ENCODE peak calls at places on chromosomes 2 and 18, in four cellular contexts. B is ovary, R is sigmoid colon, N is body of pancreas. A is an unnamed sample.

GRCh38 chr2:2830576-2830975 is 499.5 kb upstream of the MYT1L start:
- DNase-seq in B (no peak), R (peak; percentile 3), N (no peak), A (no peak)

GRCh38 chr2:55168221-55169154 is 63.6 kb downstream of the CLHC1 start:
- DNase-seq in B (peak; percentile 64), R (peak; percentile 85), N (peak; percentile 65), A (no peak)

GRCh38 chr2:97993926-97994325 is 1.8 kb downstream of the TMEM131 start:
- DNase-seq in B (no peak), R (no peak), N (no peak), A (no peak)

GRCh38 chr2:147356157-147356556 is 488.7 kb upstream of the ACVR2A start:
- DNase-seq in B (no peak), R (no peak), N (no peak), A (no peak)

GRCh38 chr2:74530239-74531161 is 767 bp downstream of the HTRA2 start:
- DNase-seq in B (no peak), R (no peak), N (peak; percentile 34), A (peak; percentile 48)

GRCh38 chr2:9205963-9206948 is at the start of gene ASAP2:
- DNase-seq in B (peak; percentile 83), R (peak; percentile 89), N (peak; percentile 66), A (peak; percentile 75)

GRCh38 chr2:86631846-86632485 is 8.3 kb upstream of the RNF103 start:
- DNase-seq in B (no peak), R (no peak), N (no peak), A (no peak)

GRCh38 chr2:60818272-60818671 is 62.2 kb downstream of the PAPOLG start:
- DNase-seq in B (no peak), R (no peak), N (no peak), A (no peak)

GRCh38 chr2:55231546-55232083 is 478 bp downstream of the CLHC1 start:
- DNase-seq in B (no peak), R (no peak), N (no peak), A (no peak)

GRCh38 chr2:25375371-25375988 is 33.8 kb upstream of the DNMT3A start:
- DNase-seq in B (peak; percentile 34), R (peak; percentile 59), N (no peak), A (no peak)

GRCh38 chr2:8456149-8457091 is 225.4 kb upstream of the ID2 start:
- DNase-seq in B (no peak), R (peak; percentile 54), N (no peak), A (no peak)

GRCh38 chr2:234945339-234945895 is 6.4 kb upstream of the SH3BP4 start:
- DNase-seq in B (no peak), R (no peak), N (no peak), A (no peak)

GRCh38 chr2:32711219-32711618 is 83.4 kb downstream of the TTC27 start:
- DNase-seq in B (no peak), R (no peak), N (no peak), A (no peak)

GRCh38 chr2:209721497-209721896 is 50.1 kb upstream of the UNC80 start:
- DNase-seq in B (no peak), R (no peak), N (no peak), A (no peak)

GRCh38 chr2:138329167-138329566 is 172.4 kb upstream of the SPOPL start:
- DNase-seq in B (no peak), R (no peak), N (no peak), A (no peak)

GRCh38 chr2:118856978-118857676 is 9.7 kb upstream of the EN1 start:
- DNase-seq in B (no peak), R (no peak), N (no peak), A (no peak)

GRCh38 chr2:96927420-96928171 is 57.7 kb upstream of the SEMA4C start:
- DNase-seq in B (peak; percentile 54), R (peak; percentile 96), N (peak; percentile 44), A (no peak)
- TF ChIP-seq CTCF in B (no peak), R (peak; percentile 52), N (no peak), A (no peak)

GRCh38 chr18:59469463-59470180 is 110.6 kb upstream of the LMAN1 start:
- DNase-seq in B (no peak), R (no peak), N (no peak), A (no peak)

GRCh38 chr18:59468821-59469220 is 109.8 kb upstream of the LMAN1 start:
- DNase-seq in B (no peak), R (no peak), N (no peak), A (no peak)

GRCh38 chr18:59467497-59467896 is 108.4 kb upstream of the LMAN1 start:
- DNase-seq in B (no peak), R (no peak), N (no peak), A (no peak)

DNA sequence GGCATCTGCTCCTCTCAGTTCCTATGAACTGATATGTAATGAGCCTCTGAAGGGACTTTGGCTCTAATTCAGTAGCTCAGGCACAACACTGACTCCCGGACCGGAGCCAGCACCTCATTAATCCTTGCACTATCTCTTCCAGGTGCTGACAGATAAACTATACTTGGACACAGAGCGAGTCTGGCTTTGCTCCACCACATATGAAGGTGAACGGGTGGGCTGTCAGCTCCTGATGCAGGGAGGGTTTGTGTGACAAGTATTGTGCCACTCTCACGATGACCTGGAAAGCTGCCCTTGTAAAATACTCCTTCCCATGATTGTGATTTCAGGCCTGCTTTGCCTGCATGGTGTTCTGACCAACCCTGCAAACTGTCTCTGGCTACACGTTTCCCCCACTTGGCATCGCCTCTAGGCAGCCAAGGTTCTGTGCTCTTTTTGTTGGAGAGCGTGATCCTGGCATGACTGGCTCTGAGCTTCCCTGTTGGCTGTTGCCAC is 111.6 kb upstream of the LMAN1 start:
- DNase-seq in B (no peak), R (peak; percentile 78), N (peak; percentile 14), A (no peak)
- H3K27me3 ChIP-seq in B (no peaks in the 10 kb centered on the region), R (no peaks in the 10 kb centered on the region), N (no peaks in the 10 kb centered on the region), A (no peaks in the 10 kb centered on the region)

GRCh38 chr2:159617080-159617479 is 732 bp upstream of the BAZ2B start:
- DNase-seq in B (no peak), R (no peak), N (no peak), A (no peak)

GRCh38 chr2:159615187-159615935 is 987 bp downstream of the BAZ2B start:
- DNase-seq in B (peak; percentile 93), R (peak; percentile 97), N (peak; percentile 89), A (peak; percentile 94)

GRCh38 chr2:159614534-159615186 is 1.7 kb downstream of the BAZ2B start:
- DNase-seq in B (no peak), R (no peak), N (no peak), A (no peak)

GRCh38 chr2:159617651-159618050 is 1.3 kb upstream of the BAZ2B start:
- DNase-seq in B (no peak), R (no peak), N (peak; percentile 22), A (no peak)

GRCh38 chr2:159615936-159616733 is at the start of gene BAZ2B:
- DNase-seq in B (no peak), R (peak; percentile 81), N (peak; percentile 45), A (peak; percentile 61)
- TF ChIP-seq POLR2A in B (peak; percentile 53), R (no peak), N (peak; percentile 49), A (peak; percentile 28)

GRCh38 chr2:160332318-160332717 is 132.2 kb upstream of the ITGB6 start:
- DNase-seq in B (no peak), R (no peak), N (no peak), A (no peak)
- TF ChIP-seq CTCF in B (no peak), R (no peak), N (no peak), A (no peak)

GRCh38 chr2:31168291-31168690 is 30.1 kb upstream of the GALNT14 start:
- DNase-seq in B (no peak), R (no peak), N (no peak), A (no peak)

GRCh38 chr2:31163011-31163540 is 24.8 kb upstream of the GALNT14 start:
- DNase-seq in B (no peak), R (no peak), N (no peak), A (no peak)
- H3K27me3 ChIP-seq in B (no peaks in the 10 kb centered on the region), R (no peaks in the 10 kb centered on the region), N (no peaks in the 10 kb centered on the region), A (no peaks in the 10 kb centered on the region)

A was measured in right lobe of liver.